ENCODE peak calls at places on chromosome 18, in seven cellular contexts. Y, Q, S, I, K, U and R are unnamed samples.

GRCh38 chr18:60064271-60064670 is 164.5 kb downstream of the PMAIP1 start:
- DNase-seq in U (no peak), S (no peak), Q (no peak), I (no peak), Y (peak; percentile 53), K (no peak), R (no peak)

GRCh38 chr18:40612356-40612755 is 1342.7 kb upstream of the PIK3C3 start:
- DNase-seq in S (no peak), U (no peak), Q (no peak), I (no peak), Y (no peak), K (no peak), R (no peak)

GRCh38 chr18:33700513-33700976 is 122.5 kb downstream of the ASXL3 start:
- DNase-seq in Y (no peak), U (no peak), Q (no peak), I (no peak), K (no peak), S (no peak), R (no peak)

GRCh38 chr18:8933714-8934284 is 168.7 kb upstream of the NDUFV2 start:
- DNase-seq in Y (no peak), I (no peak), U (no peak), K (no peak), Q (no peak), S (no peak), R (no peak)

GRCh38 chr18:24947521-24948305 is 404.3 kb downstream of the ZNF521 start:
- DNase-seq in U (no peak), Y (no peak), S (no peak), K (no peak), Q (no peak), I (no peak), R (no peak)

GRCh38 chr18:45690975-45691815 is 32.8 kb upstream of the SLC14A1 start:
- DNase-seq in K (peak; percentile 80), S (peak; percentile 61), Y (peak; percentile 85), Q (peak; percentile 77), I (peak; percentile 87), U (peak; percentile 57), R (peak; percentile 73)

GRCh38 chr18:76349067-76349715 is 145.9 kb downstream of the ZNF516 start:
- DNase-seq in S (peak; percentile 81), Q (peak; percentile 56), Y (peak; percentile 75), I (peak; percentile 83), U (peak; percentile 43), K (peak; percentile 79), R (peak; percentile 35)

GRCh38 chr18:62637807-62638687 is 77.3 kb upstream of the PHLPP1 start:
- DNase-seq in U (peak; percentile 11), Q (peak; percentile 18), S (no peak), K (peak; percentile 66), Y (peak; percentile 44), I (no peak), R (no peak)

GRCh38 chr18:45285251-45285650 is 330.0 kb upstream of the SLC14A2 start:
- DNase-seq in Y (no peak), K (no peak), S (no peak), I (no peak), U (no peak), Q (no peak), R (no peak)

GRCh38 chr18:27674411-27674810 is 489.3 kb upstream of the CHST9 start:
- DNase-seq in I (no peak), U (no peak), Q (no peak), K (no peak), Y (no peak), S (no peak), R (no peak)

GRCh38 chr18:66495844-66496243 is 108.0 kb downstream of the CDH19 start:
- DNase-seq in Y (no peak), U (no peak), S (no peak), Q (peak; percentile 16), I (peak; percentile 75), K (peak; percentile 69), R (peak; percentile 33)

GRCh38 chr18:61093967-61094366 is 239.3 kb upstream of the CDH20 start:
- DNase-seq in K (no peak), U (no peak), S (no peak), Q (no peak), Y (no peak), I (no peak), R (no peak)

GRCh38 chr18:57427429-57428181 is 7.6 kb upstream of the ONECUT2 start:
- DNase-seq in I (peak; percentile 47), U (no peak), Q (no peak), K (peak; percentile 58), Y (peak; percentile 4), S (no peak), R (no peak)
- H3K27me3 ChIP-seq in I (peaks cover 89% of the 10 kb centered on the region), U (peaks cover 88% of the 10 kb centered on the region), Q (peaks cover 77% of the 10 kb centered on the region), K (peaks cover 40% of the 10 kb centered on the region), Y (peaks cover 80% of the 10 kb centered on the region), S (peaks cover 72% of the 10 kb centered on the region), R (peaks cover 100% of the 10 kb centered on the region)

DNA sequence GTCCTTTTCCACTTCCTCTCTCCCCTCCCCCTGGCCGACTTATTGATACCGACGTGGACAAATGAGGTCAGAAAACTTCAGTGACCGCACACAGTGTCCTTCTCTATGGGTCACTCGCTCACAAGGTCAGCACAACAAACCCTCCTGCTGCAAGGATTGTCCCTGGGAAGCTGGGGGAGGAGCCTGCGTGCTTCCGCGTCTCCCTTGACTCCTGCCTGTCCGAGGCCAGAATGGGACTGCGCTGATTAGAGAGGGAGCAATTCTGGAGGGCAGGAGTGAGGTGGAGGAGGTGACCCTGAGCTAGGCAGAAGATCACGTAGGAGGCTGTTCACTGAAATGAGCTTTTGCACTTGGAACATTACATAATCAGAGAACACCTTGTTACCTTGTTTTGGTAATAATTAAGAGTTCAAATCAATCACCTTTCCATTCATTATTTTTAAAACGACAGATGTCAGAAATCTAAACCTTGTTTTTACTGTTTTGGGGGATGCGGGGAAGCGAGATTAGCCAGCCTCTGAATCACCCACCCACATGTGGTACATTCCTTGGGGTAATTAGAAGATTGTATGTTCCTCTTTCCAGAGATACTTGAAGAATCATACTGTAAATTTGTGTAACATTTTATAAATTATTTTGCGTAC is 70.6 kb downstream of the CTAGE1 start:
- DNase-seq in Y (peak; percentile 75), S (peak; percentile 82), Q (peak; percentile 93), K (peak; percentile 78), I (peak; percentile 54), U (no peak), R (peak; percentile 89)
- H3K27me3 ChIP-seq in Y (no peaks in the 10 kb centered on the region), S (no peaks in the 10 kb centered on the region), Q (no peaks in the 10 kb centered on the region), K (peaks cover 48% of the 10 kb centered on the region), I (peaks cover 74% of the 10 kb centered on the region), U (peaks cover 34% of the 10 kb centered on the region), R (no peaks in the 10 kb centered on the region)

GRCh38 chr18:2853173-2853925 is 6.5 kb downstream of the EMILIN2 start:
- DNase-seq in K (no peak), S (no peak), Q (no peak), Y (no peak), I (no peak), U (no peak), R (no peak)
- H3K27me3 ChIP-seq in K (peaks cover 7% of the 10 kb centered on the region), S (no peaks in the 10 kb centered on the region), Q (peaks cover 5% of the 10 kb centered on the region), Y (no peaks in the 10 kb centered on the region), I (peaks cover 76% of the 10 kb centered on the region), U (peaks cover 33% of the 10 kb centered on the region), R (peaks cover 29% of the 10 kb centered on the region)

GRCh38 chr18:11747286-11747685 is 58.2 kb downstream of the GNAL start:
- DNase-seq in K (no peak), I (no peak), Q (no peak), U (no peak), Y (no peak), S (no peak), R (no peak)
- H3K27me3 ChIP-seq in K (no peaks in the 10 kb centered on the region), I (no peaks in the 10 kb centered on the region), Q (peaks cover 37% of the 10 kb centered on the region), U (peaks cover 39% of the 10 kb centered on the region), Y (peaks cover 36% of the 10 kb centered on the region), S (no peaks in the 10 kb centered on the region), R (peaks cover 74% of the 10 kb centered on the region)

GRCh38 chr18:21300616-21301200 is 58.7 kb downstream of the GREB1L start:
- DNase-seq in I (no peak), K (no peak), U (no peak), Q (no peak), Y (peak; percentile 32), S (no peak), R (no peak)

GRCh38 chr18:21303913-21304312 is 61.9 kb downstream of the GREB1L start:
- DNase-seq in K (no peak), I (no peak), S (no peak), Y (peak; percentile 30), U (no peak), Q (no peak), R (no peak)

GRCh38 chr18:21303445-21303844 is 61.4 kb downstream of the GREB1L start:
- DNase-seq in I (no peak), U (no peak), Q (no peak), S (no peak), K (no peak), Y (no peak), R (no peak)

GRCh38 chr18:21298351-21298750 is 56.3 kb downstream of the GREB1L start:
- DNase-seq in S (no peak), K (no peak), I (no peak), Q (no peak), U (no peak), Y (peak; percentile 15), R (no peak)

GRCh38 chr18:21300035-21300434 is 58.0 kb downstream of the GREB1L start:
- DNase-seq in U (no peak), Q (no peak), Y (no peak), S (no peak), I (no peak), K (no peak), R (no peak)
- H3K27me3 ChIP-seq in U (no peaks in the 10 kb centered on the region), Q (no peaks in the 10 kb centered on the region), Y (no peaks in the 10 kb centered on the region), S (no peaks in the 10 kb centered on the region), I (no peaks in the 10 kb centered on the region), K (no peaks in the 10 kb centered on the region), R (no peaks in the 10 kb centered on the region)

GRCh38 chr18:37254256-37254880 is 311.2 kb downstream of the CELF4 start:
- DNase-seq in U (no peak), I (no peak), K (no peak), Y (peak; percentile 14), S (no peak), Q (no peak), R (no peak)
- H3K27me3 ChIP-seq in U (peaks cover 47% of the 10 kb centered on the region), I (peaks cover 84% of the 10 kb centered on the region), K (peaks cover 12% of the 10 kb centered on the region), Y (peaks cover 55% of the 10 kb centered on the region), S (peaks cover 14% of the 10 kb centered on the region), Q (peaks cover 19% of the 10 kb centered on the region), R (peaks cover 99% of the 10 kb centered on the region)

GRCh38 chr18:64026350-64026749 is 56.5 kb downstream of the SERPINB8 start:
- DNase-seq in I (no peak), K (no peak), U (no peak), S (no peak), Q (no peak), Y (no peak), R (no peak)

GRCh38 chr18:64027931-64028695 is 58.2 kb downstream of the SERPINB8 start:
- DNase-seq in U (no peak), K (no peak), Q (no peak), Y (no peak), I (no peak), S (no peak), R (no peak)

GRCh38 chr18:64037812-64038414 is 68.0 kb downstream of the SERPINB8 start:
- DNase-seq in U (no peak), S (no peak), Q (no peak), I (peak; percentile 41), Y (peak; percentile 15), K (no peak), R (no peak)

GRCh38 chr18:64032312-64032711 is 62.4 kb downstream of the SERPINB8 start:
- DNase-seq in U (no peak), S (no peak), K (no peak), I (no peak), Q (no peak), Y (no peak), R (no peak)
- H3K27me3 ChIP-seq in U (no peaks in the 10 kb centered on the region), S (no peaks in the 10 kb centered on the region), K (no peaks in the 10 kb centered on the region), I (peaks cover 3% of the 10 kb centered on the region), Q (no peaks in the 10 kb centered on the region), Y (no peaks in the 10 kb centered on the region), R (no peaks in the 10 kb centered on the region)

GRCh38 chr18:22676423-22676822 is 256.7 kb upstream of the RBBP8 start:
- DNase-seq in S (no peak), Y (peak; percentile 32), K (no peak), U (no peak), I (no peak), Q (no peak), R (no peak)
- H3K27me3 ChIP-seq in S (no peaks in the 10 kb centered on the region), Y (no peaks in the 10 kb centered on the region), K (no peaks in the 10 kb centered on the region), U (peaks cover 8% of the 10 kb centered on the region), I (peaks cover 3% of the 10 kb centered on the region), Q (no peaks in the 10 kb centered on the region), R (no peaks in the 10 kb centered on the region)